ENCODE peak calls at places on chromosome 2, in seven cellular contexts. One of them, this sample, is unnamed.

GRCh38 chr2:23563151-23563550 is 178.2 kb downstream of the KLHL29 start:
- DNase-seq in left lung: no peak
- DNase-seq in sigmoid colon: no peak
- DNase-seq in left ventricle myocardium inferior: no peak
- DNase-seq in neuronal stem cell: no peak
- DNase-seq in lower lobe of right lung: no peak
- DNase-seq in aorta: no peak
- DNase-seq in this sample: peak

GRCh38 chr2:197300139-197300538 is 10.4 kb downstream of the ANKRD44 start:
- DNase-seq in left lung: no peak
- DNase-seq in sigmoid colon: no peak
- DNase-seq in left ventricle myocardium inferior: no peak
- DNase-seq in neuronal stem cell: no peak
- DNase-seq in lower lobe of right lung: no peak
- DNase-seq in aorta: no peak
- DNase-seq in this sample: no peak

GRCh38 chr2:187989925-187990623 is 301.6 kb upstream of the GULP1 start:
- DNase-seq in left lung: no peak
- DNase-seq in sigmoid colon: no peak
- DNase-seq in left ventricle myocardium inferior: no peak
- DNase-seq in neuronal stem cell: no peak
- DNase-seq in lower lobe of right lung: no peak
- DNase-seq in aorta: no peak
- DNase-seq in this sample: no peak

GRCh38 chr2:112813043-112813966 is 23.3 kb downstream of the IL1B start:
- DNase-seq in left lung: no peak
- DNase-seq in sigmoid colon: no peak
- DNase-seq in left ventricle myocardium inferior: no peak
- DNase-seq in neuronal stem cell: no peak
- DNase-seq in lower lobe of right lung: no peak
- DNase-seq in aorta: no peak
- DNase-seq in this sample: no peak

GRCh38 chr2:241309684-241310117 is 5.8 kb downstream of the HDLBP start:
- DNase-seq in left lung: no peak
- DNase-seq in sigmoid colon: no peak
- DNase-seq in left ventricle myocardium inferior: no peak
- DNase-seq in neuronal stem cell: no peak
- DNase-seq in lower lobe of right lung: no peak
- DNase-seq in aorta: peak
- DNase-seq in this sample: no peak

GRCh38 chr2:74573747-74574562 is 19.4 kb downstream of the DOK1 start:
- DNase-seq in left lung: no peak
- DNase-seq in sigmoid colon: no peak
- DNase-seq in left ventricle myocardium inferior: no peak
- DNase-seq in neuronal stem cell: no peak
- DNase-seq in lower lobe of right lung: no peak
- DNase-seq in aorta: no peak
- DNase-seq in this sample: no peak

GRCh38 chr2:23123686-23124085 is 261.3 kb upstream of the KLHL29 start:
- DNase-seq in left lung: no peak
- DNase-seq in sigmoid colon: no peak
- DNase-seq in left ventricle myocardium inferior: no peak
- DNase-seq in neuronal stem cell: no peak
- DNase-seq in lower lobe of right lung: no peak
- DNase-seq in aorta: no peak
- DNase-seq in this sample: no peak

GRCh38 chr2:38509322-38509946 is 93.3 kb downstream of the HNRNPLL start:
- DNase-seq in left lung: no peak
- DNase-seq in sigmoid colon: no peak
- DNase-seq in left ventricle myocardium inferior: no peak
- DNase-seq in neuronal stem cell: no peak
- DNase-seq in lower lobe of right lung: no peak
- DNase-seq in aorta: no peak
- DNase-seq in this sample: no peak

GRCh38 chr2:119109823-119110222 is 48.7 kb downstream of the C1QL2 start:
- DNase-seq in left lung: no peak
- DNase-seq in sigmoid colon: no peak
- DNase-seq in left ventricle myocardium inferior: no peak
- DNase-seq in neuronal stem cell: no peak
- DNase-seq in lower lobe of right lung: no peak
- DNase-seq in aorta: no peak
- DNase-seq in this sample: no peak

GRCh38 chr2:100013892-100014677 is 128.3 kb downstream of the AFF3 start:
- DNase-seq in left lung: peak
- DNase-seq in sigmoid colon: no peak
- DNase-seq in left ventricle myocardium inferior: peak
- DNase-seq in neuronal stem cell: peak
- DNase-seq in lower lobe of right lung: no peak
- DNase-seq in aorta: peak
- DNase-seq in this sample: peak

GRCh38 chr2:206958236-206958635 is 18.9 kb downstream of the CPO start:
- DNase-seq in left lung: no peak
- DNase-seq in sigmoid colon: no peak
- DNase-seq in left ventricle myocardium inferior: no peak
- DNase-seq in neuronal stem cell: no peak
- DNase-seq in lower lobe of right lung: no peak
- DNase-seq in aorta: no peak
- DNase-seq in this sample: no peak

GRCh38 chr2:232487385-232488096 is at the start of gene ECEL1:
- DNase-seq in left lung: peak
- DNase-seq in sigmoid colon: peak
- DNase-seq in left ventricle myocardium inferior: peak
- DNase-seq in neuronal stem cell: no peak
- DNase-seq in lower lobe of right lung: no peak
- DNase-seq in aorta: peak
- DNase-seq in this sample: peak

GRCh38 chr2:158544998-158545397 is 88.2 kb downstream of the PKP4 start:
- DNase-seq in left lung: no peak
- DNase-seq in sigmoid colon: no peak
- DNase-seq in left ventricle myocardium inferior: no peak
- DNase-seq in neuronal stem cell: peak
- DNase-seq in lower lobe of right lung: no peak
- DNase-seq in aorta: no peak
- DNase-seq in this sample: no peak

GRCh38 chr2:30172622-30173021 is 25.8 kb downstream of the YPEL5 start:
- DNase-seq in left lung: no peak
- DNase-seq in sigmoid colon: no peak
- DNase-seq in left ventricle myocardium inferior: no peak
- DNase-seq in neuronal stem cell: no peak
- DNase-seq in lower lobe of right lung: no peak
- DNase-seq in aorta: no peak
- DNase-seq in this sample: no peak

GRCh38 chr2:102736174-102736606 is 25.6 kb upstream of the TMEM182 start:
- DNase-seq in left lung: peak
- DNase-seq in sigmoid colon: no peak
- DNase-seq in left ventricle myocardium inferior: no peak
- DNase-seq in neuronal stem cell: peak
- DNase-seq in lower lobe of right lung: no peak
- DNase-seq in aorta: no peak
- DNase-seq in this sample: peak

GRCh38 chr2:140851258-140851657 is 1279.6 kb downstream of the LRP1B start:
- DNase-seq in left lung: no peak
- DNase-seq in sigmoid colon: no peak
- DNase-seq in left ventricle myocardium inferior: no peak
- DNase-seq in neuronal stem cell: no peak
- DNase-seq in lower lobe of right lung: no peak
- DNase-seq in aorta: no peak
- DNase-seq in this sample: no peak

GRCh38 chr2:11938196-11938595 is 191.8 kb downstream of the LPIN1 start:
- DNase-seq in left lung: no peak
- DNase-seq in sigmoid colon: peak
- DNase-seq in left ventricle myocardium inferior: peak
- DNase-seq in neuronal stem cell: no peak
- DNase-seq in lower lobe of right lung: no peak
- DNase-seq in aorta: no peak
- DNase-seq in this sample: no peak

GRCh38 chr2:204152616-204153015 is 216.1 kb downstream of the ICOS start:
- DNase-seq in left lung: no peak
- DNase-seq in sigmoid colon: no peak
- DNase-seq in left ventricle myocardium inferior: no peak
- DNase-seq in neuronal stem cell: no peak
- DNase-seq in lower lobe of right lung: no peak
- DNase-seq in aorta: no peak
- DNase-seq in this sample: no peak

GRCh38 chr2:75728614-75729419 is 18.1 kb upstream of the GCFC2 start:
- DNase-seq in left lung: no peak
- DNase-seq in sigmoid colon: no peak
- DNase-seq in left ventricle myocardium inferior: no peak
- DNase-seq in neuronal stem cell: no peak
- DNase-seq in lower lobe of right lung: no peak
- DNase-seq in aorta: no peak
- DNase-seq in this sample: no peak

GRCh38 chr2:138084206-138084605 is 119.9 kb downstream of the HNMT start:
- DNase-seq in left lung: no peak
- DNase-seq in sigmoid colon: no peak
- DNase-seq in left ventricle myocardium inferior: no peak
- DNase-seq in neuronal stem cell: no peak
- DNase-seq in lower lobe of right lung: no peak
- DNase-seq in aorta: no peak
- DNase-seq in this sample: no peak

GRCh38 chr2:111707700-111708099 is 176.3 kb downstream of the ANAPC1 start:
- DNase-seq in left lung: no peak
- DNase-seq in sigmoid colon: no peak
- DNase-seq in left ventricle myocardium inferior: no peak
- DNase-seq in neuronal stem cell: no peak
- DNase-seq in lower lobe of right lung: no peak
- DNase-seq in aorta: no peak
- DNase-seq in this sample: no peak

GRCh38 chr2:111705711-111706323 is 178.2 kb downstream of the ANAPC1 start:
- DNase-seq in left lung: no peak
- DNase-seq in sigmoid colon: no peak
- DNase-seq in left ventricle myocardium inferior: no peak
- DNase-seq in neuronal stem cell: peak
- DNase-seq in lower lobe of right lung: no peak
- DNase-seq in aorta: no peak
- DNase-seq in this sample: peak

GRCh38 chr2:111708478-111708877 is 175.5 kb downstream of the ANAPC1 start:
- DNase-seq in left lung: no peak
- DNase-seq in sigmoid colon: no peak
- DNase-seq in left ventricle myocardium inferior: no peak
- DNase-seq in neuronal stem cell: no peak
- DNase-seq in lower lobe of right lung: no peak
- DNase-seq in aorta: no peak
- DNase-seq in this sample: no peak

GRCh38 chr2:111705206-111705605 is 178.8 kb downstream of the ANAPC1 start:
- DNase-seq in left lung: no peak
- DNase-seq in sigmoid colon: no peak
- DNase-seq in left ventricle myocardium inferior: no peak
- DNase-seq in neuronal stem cell: no peak
- DNase-seq in lower lobe of right lung: no peak
- DNase-seq in aorta: no peak
- DNase-seq in this sample: no peak

GRCh38 chr2:111706481-111707001 is 177.5 kb downstream of the ANAPC1 start:
- DNase-seq in left lung: no peak
- DNase-seq in sigmoid colon: no peak
- DNase-seq in left ventricle myocardium inferior: no peak
- DNase-seq in neuronal stem cell: no peak
- DNase-seq in lower lobe of right lung: no peak
- DNase-seq in aorta: no peak
- DNase-seq in this sample: no peak
- H3K4me3 ChIP-seq in left lung: no peak
- H3K4me3 ChIP-seq in sigmoid colon: no peak
- H3K4me3 ChIP-seq in left ventricle myocardium inferior: no peak
- H3K4me3 ChIP-seq in neuronal stem cell: no peak
- H3K4me3 ChIP-seq in lower lobe of right lung: no peak
- H3K4me3 ChIP-seq in aorta: no peak
- H3K4me3 ChIP-seq in this sample: no peak

DNA sequence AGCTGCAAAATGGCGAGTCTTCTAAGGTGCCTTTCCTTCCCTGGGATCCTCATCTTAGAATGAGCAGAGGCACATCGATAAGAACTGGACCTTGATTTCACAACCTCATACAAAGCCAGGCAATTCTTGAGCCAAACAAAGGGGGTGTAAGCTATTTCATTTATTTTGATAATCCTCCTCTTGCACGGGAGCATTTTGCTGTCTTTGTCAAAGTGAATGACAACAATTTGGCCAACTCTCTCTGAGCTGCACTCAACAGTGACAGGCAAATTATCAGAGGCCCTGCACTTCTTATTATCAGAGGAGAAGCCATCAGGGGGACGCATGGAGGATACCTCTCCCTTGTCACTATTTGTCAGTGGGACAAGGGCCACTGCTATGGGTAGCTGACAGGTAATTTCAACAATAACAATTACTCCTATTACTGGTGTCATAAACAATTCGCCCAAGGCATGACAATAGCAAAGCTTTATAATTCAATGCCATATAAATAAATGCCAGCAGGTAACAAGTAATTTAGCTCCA is 260.3 kb downstream of the MEIS1 start:
- DNase-seq in left lung: no peak
- DNase-seq in sigmoid colon: no peak
- DNase-seq in left ventricle myocardium inferior: no peak
- DNase-seq in neuronal stem cell: no peak
- DNase-seq in lower lobe of right lung: no peak
- DNase-seq in aorta: no peak
- DNase-seq in this sample: no peak
- H3K4me3 ChIP-seq in left lung: no peak
- H3K4me3 ChIP-seq in sigmoid colon: peak
- H3K4me3 ChIP-seq in left ventricle myocardium inferior: no peak
- H3K4me3 ChIP-seq in neuronal stem cell: no peak
- H3K4me3 ChIP-seq in lower lobe of right lung: no peak
- H3K4me3 ChIP-seq in aorta: no peak
- H3K4me3 ChIP-seq in this sample: no peak

DNA sequence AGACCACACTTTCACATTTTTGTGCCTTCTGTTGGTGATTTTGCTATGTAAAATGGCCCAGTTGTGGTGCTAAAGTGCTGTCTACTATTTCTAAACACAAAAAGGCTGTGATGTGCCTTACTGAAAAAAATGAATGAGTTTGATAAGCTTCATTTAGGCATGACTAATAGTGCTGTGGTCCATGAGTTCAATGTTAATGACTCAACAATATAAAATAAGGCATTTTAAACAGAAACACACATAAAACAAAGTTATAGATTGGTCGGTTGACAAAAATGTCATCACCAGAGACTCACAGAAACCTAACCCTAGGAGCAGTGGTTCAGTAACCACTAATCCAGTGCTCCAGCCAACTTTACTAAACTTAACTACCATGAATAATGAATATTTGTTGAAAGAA is 160.0 kb downstream of the DNAH6 start:
- DNase-seq in left lung: no peak
- DNase-seq in sigmoid colon: no peak
- DNase-seq in left ventricle myocardium inferior: no peak
- DNase-seq in neuronal stem cell: no peak
- DNase-seq in lower lobe of right lung: no peak
- DNase-seq in aorta: no peak
- DNase-seq in this sample: no peak
- H3K4me3 ChIP-seq in left lung: no peak
- H3K4me3 ChIP-seq in sigmoid colon: no peak
- H3K4me3 ChIP-seq in left ventricle myocardium inferior: no peak
- H3K4me3 ChIP-seq in neuronal stem cell: no peak
- H3K4me3 ChIP-seq in lower lobe of right lung: no peak
- H3K4me3 ChIP-seq in aorta: no peak
- H3K4me3 ChIP-seq in this sample: no peak

DNA sequence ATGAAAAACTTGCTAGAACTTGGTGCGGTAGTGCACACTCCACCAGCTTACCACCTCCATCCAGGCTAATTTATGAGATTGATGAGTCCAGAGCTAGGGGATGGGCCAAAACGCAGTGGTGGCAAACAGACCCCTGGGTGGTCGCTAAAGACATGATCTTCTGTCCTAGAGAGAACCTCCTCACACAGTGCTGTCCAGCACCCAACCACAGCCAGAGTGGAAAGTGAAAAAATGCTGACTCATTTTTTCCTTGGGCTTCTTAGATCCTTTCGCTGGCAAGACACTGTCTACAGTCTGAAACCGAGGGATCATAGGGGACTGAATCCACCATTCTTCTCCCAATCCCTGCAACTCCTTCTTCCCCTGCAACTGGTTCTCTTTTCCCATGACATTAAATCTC is 4.1 kb downstream of the ANTXR1 start:
- DNase-seq in left lung: no peak
- DNase-seq in sigmoid colon: peak
- DNase-seq in left ventricle myocardium inferior: no peak
- DNase-seq in neuronal stem cell: no peak
- DNase-seq in lower lobe of right lung: no peak
- DNase-seq in aorta: no peak
- DNase-seq in this sample: no peak
- H3K4me3 ChIP-seq in left lung: no peak
- H3K4me3 ChIP-seq in sigmoid colon: no peak
- H3K4me3 ChIP-seq in left ventricle myocardium inferior: peak
- H3K4me3 ChIP-seq in neuronal stem cell: no peak
- H3K4me3 ChIP-seq in lower lobe of right lung: no peak
- H3K4me3 ChIP-seq in aorta: peak
- H3K4me3 ChIP-seq in this sample: no peak